ENCODE peak calls at places on chromosomes 5 and 9, in five cellular contexts. Z is mucosa of descending colon, C is pancreas, Y is small intestine, W is right atrium auricular region. U is an unnamed sample. For H3K9me3, the result is how much of the 10 kb centered on the place peaks cover.

GRCh38 chr9:128457207-128457606 is 1.4 kb downstream of the ODF2 start:
- DNase-seq in W (no peak), C (peak), Z (no peak), Y (no peak), U (no peak)

GRCh38 chr5:100595152-100595811 is 60.1 kb downstream of the FAM174A start:
- DNase-seq in C (peak), W (no peak), Y (peak), Z (no peak), U (no peak)

GRCh38 chr9:127776919-127777280 is 1.6 kb downstream of the SH2D3C start:
- DNase-seq in C (peak), Z (no peak), Y (no peak), W (no peak), U (no peak)

GRCh38 chr5:129664336-129664937 is 83.5 kb upstream of the MINAR2 start:
- DNase-seq in C (no peak), W (peak), Y (peak), Z (no peak), U (no peak)

GRCh38 chr9:76373173-76373771 is 21.0 kb downstream of the RFK start:
- DNase-seq in Z (peak), Y (peak), W (peak), C (peak), U (no peak)

GRCh38 chr5:172583931-172584511 is 57.0 kb upstream of the NEURL1B start:
- DNase-seq in Y (no peak), W (peak), Z (no peak), C (no peak), U (no peak)

GRCh38 chr9:133008406-133008805 is 22.4 kb upstream of the GTF3C5 start:
- DNase-seq in C (peak), Z (no peak), W (no peak), Y (no peak), U (no peak)

GRCh38 chr5:139104577-139105271 is 93.4 kb downstream of the SIL1 start:
- DNase-seq in Y (no peak), W (peak), Z (no peak), C (no peak), U (no peak)

GRCh38 chr5:159100022-159100927 is 559 bp upstream of the EBF1 start:
- DNase-seq in Z (peak), Y (peak), C (peak), W (peak), U (peak)

GRCh38 chr5:150068071-150068470 is 18.3 kb downstream of the CSF1R start:
- DNase-seq in Z (no peak), Y (no peak), C (no peak), W (no peak), U (no peak)

GRCh38 chr5:96151891-96152290 is 190.2 kb upstream of the ELL2 start:
- DNase-seq in Y (no peak), Z (no peak), C (no peak), W (no peak), U (no peak)

GRCh38 chr5:145557345-145557744 is 277.8 kb downstream of the PRELID2 start:
- DNase-seq in Z (no peak), C (no peak), W (no peak), Y (no peak), U (no peak)

GRCh38 chr5:54227109-54227508 is 83.3 kb downstream of the ARL15 start:
- DNase-seq in C (no peak), Z (no peak), Y (no peak), W (no peak), U (no peak)

GRCh38 chr5:153584561-153585359 is 94.3 kb downstream of the GRIA1 start:
- DNase-seq in Y (no peak), Z (no peak), C (no peak), W (no peak), U (no peak)

GRCh38 chr5:180283026-180283615 is 8.8 kb downstream of the MAPK9 start:
- DNase-seq in Z (no peak), W (no peak), Y (no peak), C (no peak), U (no peak)

GRCh38 chr5:54024466-54024865 is 285.9 kb downstream of the ARL15 start:
- DNase-seq in Y (no peak), Z (no peak), C (no peak), W (no peak), U (no peak)

DNA sequence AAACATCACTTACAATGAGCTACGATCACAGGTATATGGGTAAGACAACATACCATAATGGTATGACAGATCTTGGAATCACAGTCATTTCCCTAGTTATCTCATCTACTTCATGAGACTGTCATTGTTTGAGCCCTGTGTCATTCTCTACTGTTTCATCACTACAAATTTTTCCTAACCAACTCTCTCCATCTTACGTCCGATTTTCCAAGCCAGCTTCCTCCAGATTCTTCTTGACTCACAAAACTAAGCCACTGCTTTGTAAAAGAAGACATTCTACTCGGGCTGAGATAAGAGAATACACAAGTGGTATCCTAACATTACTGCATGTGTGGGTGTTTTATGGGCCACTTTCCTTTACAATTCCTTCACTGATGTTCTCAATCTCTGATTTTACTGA is 49.6 kb downstream of the SERINC5 start:
- DNase-seq in Z (no peak), W (no peak), Y (no peak), C (no peak), U (no peak)
- H3K9me3 ChIP-seq in Z (under half), W (under half), Y (under half), C (under half), U (under half)

GRCh38 chr5:94849324-94849723 is 230.9 kb downstream of the SLF1 start:
- DNase-seq in C (no peak), W (no peak), Z (no peak), Y (no peak), U (no peak)
- H3K9me3 ChIP-seq in C (under half), W (under half), Z (under half), Y (under half), U (under half)

GRCh38 chr5:12214631-12215030 is 310.4 kb upstream of the CTNND2 start:
- DNase-seq in Y (no peak), C (no peak), Z (no peak), W (no peak), U (no peak)

DNA sequence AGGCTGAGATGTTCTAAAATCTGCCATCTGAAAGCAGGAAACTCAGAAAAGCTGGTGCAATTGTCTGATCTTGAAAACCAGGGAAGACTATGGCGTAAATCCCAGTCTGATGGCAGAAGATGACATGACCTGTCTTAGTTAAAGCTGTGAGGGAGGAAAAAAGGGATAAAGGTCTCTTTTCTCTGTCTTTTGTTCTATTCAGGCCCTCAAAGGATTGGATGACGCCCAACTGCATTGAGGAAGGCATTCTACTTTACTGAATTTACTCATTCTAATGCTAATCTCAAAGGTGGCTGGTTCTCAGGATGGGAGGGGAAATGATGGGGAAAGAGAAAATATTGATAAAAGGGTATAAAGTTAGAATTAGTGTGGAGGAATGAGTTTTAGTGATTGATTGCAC is 312.8 kb upstream of the CTNND2 start:
- DNase-seq in C (no peak), W (no peak), Z (no peak), Y (no peak), U (no peak)
- H3K9me3 ChIP-seq in C (under half), W (under half), Z (under half), Y (under half), U (under half)

DNA sequence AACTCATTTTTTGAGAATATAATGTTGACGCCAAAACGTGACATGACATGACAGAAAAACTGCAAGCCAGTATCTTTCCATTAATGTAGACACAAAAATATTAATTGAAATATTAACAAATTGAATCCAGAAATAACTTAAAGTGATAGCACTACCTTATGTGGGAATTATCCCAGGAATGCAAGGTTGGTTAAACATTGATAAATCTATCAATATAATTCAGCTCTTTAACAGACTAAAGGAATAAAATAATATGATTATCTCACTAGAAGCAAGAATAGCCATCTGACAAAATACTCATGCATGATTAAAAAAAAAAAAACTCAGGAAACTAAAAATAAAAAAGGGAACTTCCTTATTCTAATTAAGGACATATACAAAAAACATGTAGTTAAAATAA is 6.8 kb downstream of the ZNF510 start:
- DNase-seq in C (no peak), Z (no peak), W (no peak), Y (no peak), U (no peak)
- H3K9me3 ChIP-seq in C (under half), Z (half or more), W (half or more), Y (under half), U (half or more)

DNA sequence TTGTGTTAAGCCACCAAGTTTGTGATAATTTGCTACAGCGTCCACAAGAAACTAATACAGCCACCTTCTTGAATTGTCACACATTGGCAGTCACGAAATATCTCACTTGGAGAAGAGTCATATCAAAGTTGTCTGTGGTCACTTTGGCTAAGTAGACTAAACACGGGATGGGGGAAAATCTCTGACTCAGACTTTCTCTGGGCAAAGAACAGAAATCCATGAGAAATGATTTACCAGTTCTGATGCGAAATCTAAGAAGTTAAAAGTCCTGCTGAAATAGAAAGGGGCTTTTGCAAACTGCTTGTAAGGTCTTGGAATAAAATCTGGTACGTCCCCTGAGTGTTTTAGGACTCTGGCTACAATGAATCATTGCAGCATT is 158.4 kb downstream of the COL23A1 start:
- DNase-seq in C (no peak), Y (no peak), Z (no peak), W (no peak), U (no peak)
- H3K9me3 ChIP-seq in C (under half), Y (under half), Z (under half), W (under half), U (under half)

DNA sequence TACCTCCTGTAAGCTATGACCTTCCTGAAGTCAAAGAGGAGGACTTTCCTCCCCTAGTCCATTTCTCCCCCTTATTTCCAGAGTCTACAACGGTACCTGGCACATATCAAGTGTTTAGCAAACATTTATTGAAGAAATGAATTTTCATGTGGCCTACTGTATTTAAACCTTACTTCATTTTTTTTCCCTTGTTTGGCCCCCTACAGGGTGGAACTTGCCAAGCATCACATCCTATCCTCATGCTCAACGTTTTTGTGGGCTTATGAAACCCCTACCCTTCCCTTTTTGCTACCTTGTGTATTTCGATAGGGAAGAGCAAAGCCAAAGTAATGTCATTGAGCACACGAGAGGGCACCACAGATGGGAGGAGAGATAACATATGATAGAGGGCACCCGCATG is 1857.8 kb upstream of the WWC1 start:
- DNase-seq in Y (no peak), Z (no peak), W (no peak), C (no peak), U (no peak)
- H3K9me3 ChIP-seq in Y (under half), Z (under half), W (under half), C (under half), U (under half)

U was measured in CD4-positive, alpha-beta T cell.